ENCODE peak calls at places on chromosomes 16 and 17, in four cellular contexts. W, O, E and Z are unnamed samples.
A peak's percentile ranks its signal among the peaks of the same experiment; 100 is the strongest.

GRCh38 chr16:27254262-27254811 is 14.2 kb downstream of the NSMCE1 start:
- ATAC-seq in W (peak; percentile 68), O (peak; percentile 49), E (no peak), Z (peak; percentile 75)

GRCh38 chr17:48438662-48439061 is 8.6 kb upstream of the SKAP1 start:
- ATAC-seq in W (no peak), O (no peak), E (no peak), Z (no peak)

GRCh38 chr16:996672-997071 is 15.1 kb downstream of the SOX8 start:
- ATAC-seq in W (no peak), O (no peak), E (no peak), Z (no peak)

GRCh38 chr17:56347646-56348045 is 194.4 kb downstream of the ANKFN1 start:
- ATAC-seq in W (no peak), O (no peak), E (no peak), Z (no peak)

GRCh38 chr16:89370081-89370511 is 120.3 kb downstream of the ANKRD11 start:
- ATAC-seq in W (no peak), O (no peak), E (no peak), Z (peak; percentile 31)

GRCh38 chr17:12618557-12618956 is 47.1 kb upstream of the MYOCD start:
- ATAC-seq in W (no peak), O (no peak), E (no peak), Z (no peak)

GRCh38 chr17:10743316-10744009 is 13.6 kb upstream of the TMEM220 start:
- ATAC-seq in W (no peak), O (peak; percentile 57), E (peak; percentile 97), Z (peak; percentile 91)

GRCh38 chr16:4783251-4783950 is 4.7 kb downstream of the SEPTIN12 start:
- ATAC-seq in W (no peak), O (no peak), E (no peak), Z (no peak)

GRCh38 chr17:71922439-71922838 is 198.4 kb upstream of the SOX9 start:
- ATAC-seq in W (no peak), O (no peak), E (peak; percentile 51), Z (no peak)

GRCh38 chr17:74618446-74618845 is 5.1 kb downstream of the CD300E start:
- ATAC-seq in W (no peak), O (no peak), E (no peak), Z (no peak)

GRCh38 chr16:71780521-71781089 is 28.0 kb downstream of the AP1G1 start:
- ATAC-seq in W (no peak), O (no peak), E (no peak), Z (no peak)

GRCh38 chr17:17063546-17064122 is 21.4 kb downstream of the MPRIP start:
- ATAC-seq in W (no peak), O (peak; percentile 50), E (peak; percentile 92), Z (peak; percentile 54)

GRCh38 chr17:75515229-75515522 is 161 bp downstream of the CASKIN2 start:
- ATAC-seq in W (no peak), O (no peak), E (no peak), Z (no peak)

GRCh38 chr17:44688675-44689491 is 693 bp downstream of the CCDC43 start:
- ATAC-seq in W (peak; percentile 7), O (no peak), E (peak; percentile 39), Z (no peak)

GRCh38 chr16:30491744-30492308 is 19.3 kb downstream of the ITGAL start:
- ATAC-seq in W (peak; percentile 64), O (no peak), E (peak; percentile 64), Z (no peak)

GRCh38 chr16:3873482-3874173 is 6.9 kb downstream of the CREBBP start:
- ATAC-seq in W (no peak), O (no peak), E (no peak), Z (no peak)

GRCh38 chr17:36835036-36835435 is 102.2 kb upstream of the LHX1 start:
- ATAC-seq in W (no peak), O (no peak), E (no peak), Z (no peak)

GRCh38 chr17:15269690-15270089 is 4.6 kb upstream of the PMP22 start:
- ATAC-seq in W (no peak), O (no peak), E (no peak), Z (no peak)

GRCh38 chr16:66419527-66419926 is 7.6 kb upstream of the BEAN1 start:
- ATAC-seq in W (no peak), O (no peak), E (no peak), Z (no peak)
- TF ChIP-seq CTCF in W (no peak), O (no peak), E (no peak), Z (no peak)

GRCh38 chr16:73846292-73846849 is 450.2 kb upstream of the PSMD7 start:
- ATAC-seq in W (no peak), O (no peak), E (no peak), Z (no peak)
- TF ChIP-seq CTCF in W (no peak), O (no peak), E (no peak), Z (no peak)

DNA sequence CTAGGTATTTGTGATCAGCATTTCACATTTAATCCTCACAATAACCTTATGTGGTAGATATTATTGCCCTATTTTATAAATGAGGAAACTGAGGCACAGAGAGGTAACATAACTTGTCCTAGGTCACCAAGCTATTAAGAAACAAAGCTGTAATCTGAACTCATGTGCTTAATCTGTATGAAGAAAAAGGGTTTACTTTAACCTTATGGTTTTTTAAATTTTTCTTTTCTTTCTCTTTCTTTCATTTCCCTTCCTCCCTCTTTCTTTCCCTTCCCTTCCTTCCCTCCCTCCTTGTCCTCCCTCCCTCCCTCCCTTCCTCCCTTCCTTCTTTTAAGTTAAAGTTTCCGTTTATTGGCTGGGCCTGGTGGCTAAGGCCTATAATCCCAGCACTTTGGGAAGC is 105.2 kb upstream of the AMZ2 start:
- ATAC-seq in W (no peak), O (no peak), E (no peak), Z (no peak)
- TF ChIP-seq CTCF in W (no peak), O (no peak), E (no peak), Z (no peak)

GRCh38 chr16:56450275-56450889 is 750 bp downstream of the NUDT21 start:
- ATAC-seq in W (no peak), O (no peak), E (no peak), Z (no peak)

GRCh38 chr16:56451753-56452689 is 667 bp downstream of the OGFOD1 start:
- ATAC-seq in W (peak; percentile 32), O (peak; percentile 82), E (peak; percentile 80), Z (peak; percentile 61)

GRCh38 chr16:56448005-56448404 is 3.1 kb downstream of the NUDT21 start:
- ATAC-seq in W (no peak), O (no peak), E (no peak), Z (no peak)

DNA sequence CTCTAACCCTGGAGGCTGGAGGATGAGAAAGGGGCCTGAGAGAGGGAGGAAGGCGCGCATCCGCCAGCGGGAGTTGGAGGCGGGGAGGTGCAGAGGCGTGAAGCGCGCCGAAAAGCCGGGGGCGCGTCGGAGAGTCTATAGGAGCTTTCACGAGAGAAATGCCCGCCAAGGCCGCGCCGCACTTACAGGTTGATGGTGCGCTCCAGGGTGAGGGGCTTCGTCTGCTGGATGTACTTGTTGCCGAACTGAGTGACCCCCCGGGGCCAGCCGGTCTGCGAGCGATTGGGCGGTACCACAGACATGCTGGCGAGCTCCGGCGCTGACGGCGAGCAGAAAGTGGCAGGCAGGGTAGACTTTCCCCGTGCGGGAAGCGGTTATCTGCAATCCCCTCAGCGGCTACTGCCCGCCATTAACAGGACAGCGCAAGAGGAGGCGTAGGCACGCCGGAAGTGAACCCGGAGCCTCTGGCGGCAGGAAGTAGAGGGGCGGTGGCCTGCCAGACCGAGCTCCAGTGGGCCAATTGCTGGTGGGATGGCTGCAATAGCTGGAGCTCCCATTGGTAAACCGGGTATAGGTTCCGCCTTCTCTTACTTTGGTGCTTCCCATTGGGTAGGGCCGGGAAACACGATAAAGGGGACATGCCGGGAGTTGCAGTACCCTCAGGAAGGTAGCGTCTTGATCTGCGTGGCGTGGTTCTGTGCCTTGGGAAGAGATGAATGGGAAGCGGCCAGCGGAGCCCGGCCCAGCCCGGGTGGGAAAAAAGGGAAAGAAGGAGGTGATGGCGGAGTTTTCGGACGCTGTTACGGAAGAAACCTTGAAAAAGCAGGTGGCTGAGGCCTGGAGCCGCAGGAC is at the start of the genes NUDT21 and OGFOD1:
- ATAC-seq in W (peak; percentile 99), O (peak; percentile 99), E (peak; percentile 97), Z (peak; percentile 100)
- TF ChIP-seq CTCF in W (no peak), O (no peak), E (no peak), Z (no peak)

DNA sequence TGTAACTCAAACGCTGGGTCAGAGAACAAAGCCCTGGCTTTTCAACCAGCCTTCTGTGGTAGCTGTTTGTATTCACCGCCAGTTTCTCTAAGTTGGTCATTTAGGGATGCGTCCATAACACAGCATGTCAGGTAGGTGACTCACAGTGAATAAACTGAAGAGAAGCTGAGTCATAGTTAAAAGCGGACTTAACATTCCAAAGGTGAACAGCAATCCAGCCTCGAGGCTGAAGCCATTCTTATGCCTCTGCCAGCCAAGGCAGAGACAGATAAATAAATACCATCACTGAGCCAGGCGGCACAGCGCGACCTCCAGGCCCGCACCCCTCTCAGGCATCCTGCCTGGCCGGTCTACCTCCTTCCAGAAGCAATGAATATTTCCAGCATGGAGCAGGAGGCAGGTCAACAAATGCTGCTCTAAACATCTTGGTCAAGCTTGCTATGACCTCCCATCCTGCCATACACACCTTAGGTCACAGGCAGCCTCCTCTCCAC is 12.4 kb upstream of the CACNG4 start:
- ATAC-seq in W (no peak), O (peak; percentile 76), E (peak; percentile 100), Z (peak; percentile 86)
- TF ChIP-seq CTCF in W (no peak), O (no peak), E (no peak), Z (no peak)

DNA sequence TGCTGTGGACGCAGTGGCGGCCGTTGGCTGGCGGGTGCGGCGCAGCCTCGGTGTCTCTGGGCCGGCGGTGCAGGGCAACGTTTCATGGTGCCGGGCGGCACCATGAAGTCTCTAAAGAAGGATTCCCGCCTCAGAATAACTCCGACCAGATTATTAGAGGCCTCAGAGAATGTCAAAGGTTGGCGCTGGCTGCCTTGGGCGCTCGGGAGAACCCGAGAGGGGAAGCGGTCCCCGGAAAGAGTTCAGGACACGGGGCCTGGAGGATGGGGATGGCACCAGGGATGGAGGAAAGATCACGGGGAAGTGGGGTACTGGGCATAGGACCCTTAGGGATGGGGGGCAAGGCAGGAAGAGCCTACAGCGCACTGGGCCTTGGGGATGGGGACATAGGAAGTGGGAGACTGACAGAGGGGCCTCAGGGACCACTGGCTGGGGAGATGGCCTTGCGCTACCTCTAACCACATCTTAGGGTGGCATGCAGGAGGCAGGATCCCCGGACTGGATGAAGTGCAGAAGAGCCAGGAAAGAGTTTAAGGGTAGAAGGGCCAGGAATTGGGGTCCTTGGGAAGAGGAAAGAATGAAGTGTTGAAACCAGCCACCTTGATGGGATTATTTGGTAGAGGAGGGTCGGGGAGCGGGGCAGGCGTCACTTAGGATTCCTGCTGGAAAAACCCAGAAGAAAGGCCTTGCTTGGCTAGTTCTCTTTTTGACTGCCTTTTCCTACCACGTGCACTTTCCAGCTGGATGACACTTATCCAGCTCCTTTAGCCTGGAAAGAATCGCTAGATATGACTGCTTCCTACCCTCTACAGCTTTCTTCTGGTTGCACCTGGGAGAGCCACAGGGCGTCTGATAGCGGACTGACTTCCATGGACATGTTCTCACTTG is 578 bp downstream of the MYCBPAP start:
- ATAC-seq in W (no peak), O (peak; percentile 10), E (peak; percentile 9), Z (peak; percentile 8)
- TF ChIP-seq CTCF in W (no peak), O (no peak), E (no peak), Z (no peak)